ENCODE peak calls at places on chromosome 1, in eight cellular contexts. I is iPS-NIHi11; T is activated naive CD4-positive, alpha-beta T cell; D is epithelial cell of proximal tubule; M is stimulated activated CD4-positive, alpha-beta T cell treated with anti-CD3 and anti-CD28 coated beads, Interleukin-1b, Interleukin-23, amount 100 ng/mL, for 24 hours; J is SJSA1; K is HFF-Myc; Y is fibroblast of lung. S is an unnamed sample.

GRCh38 chr1:12206792-12207424 is 22.9 kb upstream of the VPS13D start:
- DNase-seq in I (no peak), T (no peak), D (no peak), M (no peak), J (no peak), K (no peak), Y (no peak), S (no peak)

GRCh38 chr1:232943679-232944252 is 6.6 kb upstream of the NTPCR start:
- DNase-seq in I (no peak), T (no peak), D (no peak), M (no peak), J (no peak), K (no peak), Y (peak), S (no peak)

GRCh38 chr1:2965676-2966075 is 55.6 kb upstream of the ACTRT2 start:
- DNase-seq in I (no peak), T (no peak), D (no peak), M (no peak), J (no peak), K (no peak), Y (no peak), S (no peak)

GRCh38 chr1:174743654-174744561 is 255.8 kb upstream of the CACYBP start:
- DNase-seq in I (peak), T (no peak), D (peak), M (no peak), J (no peak), K (no peak), Y (peak), S (no peak)

GRCh38 chr1:27057389-27057788 is 44.7 kb upstream of the TENT5B start:
- DNase-seq in I (peak), T (no peak), D (no peak), M (no peak), J (no peak), K (no peak), Y (no peak), S (no peak)

GRCh38 chr1:153380711-153381110 is 5.3 kb upstream of the S100A12 start:
- DNase-seq in I (no peak), T (no peak), D (no peak), M (no peak), J (no peak), K (no peak), Y (no peak), S (no peak)

GRCh38 chr1:212514056-212514614 is 81.4 kb downstream of the NENF start:
- DNase-seq in I (peak), T (no peak), D (peak), M (no peak), J (peak), K (peak), Y (peak), S (peak)

GRCh38 chr1:70779571-70779970 is 268.0 kb downstream of the PTGER3 start:
- DNase-seq in I (no peak), T (no peak), D (no peak), M (no peak), J (no peak), K (no peak), Y (no peak), S (no peak)

GRCh38 chr1:94679336-94680007 is 137.9 kb upstream of the F3 start:
- DNase-seq in I (no peak), T (no peak), D (no peak), M (no peak), J (no peak), K (no peak), Y (no peak), S (peak)

GRCh38 chr1:204451352-204452124 is 39.9 kb upstream of the PPP1R15B start:
- DNase-seq in I (no peak), T (no peak), D (no peak), M (no peak), J (no peak), K (no peak), Y (no peak), S (no peak)

GRCh38 chr1:180040034-180040433 is 85.4 kb downstream of the CEP350 start:
- DNase-seq in I (no peak), T (no peak), D (no peak), M (no peak), J (peak), K (peak), Y (peak), S (no peak)

GRCh38 chr1:168719306-168720111 is 9.5 kb downstream of the DPT start:
- DNase-seq in I (no peak), T (no peak), D (peak), M (no peak), J (no peak), K (no peak), Y (no peak), S (no peak)

GRCh38 chr1:204435886-204436271 is 24.3 kb upstream of the PPP1R15B start:
- DNase-seq in I (no peak), T (no peak), D (no peak), M (no peak), J (no peak), K (no peak), Y (no peak), S (no peak)